ENCODE peak calls at places on chromosome X, in ten cellular contexts. O is hepatocyte; W is SHP77; I is stimulated activated CD4-positive, alpha-beta T cell treated with anti-CD3 and anti-CD28 coated beads, Interleukin-12 subunit alpha, Interleukin-12 subunit beta, amount 100 ng/mL, for 24 hours; U is H4; H is CD8-positive, alpha-beta memory T cell; V is Peyer's patch; Z is head of caudate nucleus; F is GM12864; J is A172. N is an unnamed sample.

GRCh38 chrX:23333842-23334535 is 660 bp upstream of the PTCHD1 start:
- DNase-seq in O (peak), W (no peak), I (no peak), U (peak), H (no peak), V (no peak), Z (peak), F (no peak), J (no peak), N (no peak)

GRCh38 chrX:110665636-110666035 is 130.0 kb downstream of the CHRDL1 start:
- DNase-seq in O (peak), W (peak), I (no peak), U (peak), H (no peak), V (no peak), Z (peak), F (no peak), J (peak), N (no peak)

GRCh38 chrX:122943918-122944317 is 240.2 kb upstream of the GRIA3 start:
- DNase-seq in O (no peak), W (no peak), I (no peak), U (peak), H (no peak), V (no peak), Z (no peak), F (no peak), J (peak), N (no peak)

GRCh38 chrX:12011075-12011474 is 127.2 kb upstream of the FRMPD4 start:
- DNase-seq in O (no peak), W (no peak), I (no peak), U (peak), H (no peak), V (no peak), Z (no peak), F (no peak), J (peak), N (no peak)

GRCh38 chrX:153669174-153669890 is 4.3 kb downstream of the PNCK start:
- DNase-seq in O (no peak), W (no peak), I (no peak), U (no peak), H (peak), V (no peak), Z (no peak), F (no peak), J (peak), N (no peak)

GRCh38 chrX:147890766-147891165 is 21.0 kb upstream of the FMR1 start:
- DNase-seq in O (no peak), W (no peak), I (no peak), U (no peak), H (no peak), V (no peak), Z (no peak), F (no peak), J (no peak), N (no peak)

GRCh38 chrX:149871940-149872339 is 9.0 kb upstream of the MAGEA8 start:
- DNase-seq in O (peak), W (no peak), I (peak), U (no peak), H (peak), V (no peak), Z (no peak), F (peak), J (peak), N (no peak)

GRCh38 chrX:31091819-31092218 is 20.0 kb upstream of the FTHL17 start:
- DNase-seq in O (no peak), W (no peak), I (no peak), U (no peak), H (no peak), V (no peak), Z (no peak), F (no peak), J (no peak), N (no peak)

GRCh38 chrX:10906861-10907260 is 204.3 kb upstream of the HCCS start:
- DNase-seq in O (no peak), W (no peak), I (no peak), U (no peak), H (no peak), V (no peak), Z (no peak), F (no peak), J (no peak), N (no peak)

GRCh38 chrX:47206316-47206715 is 12.2 kb upstream of the CDK16 start:
- DNase-seq in O (no peak), W (no peak), I (no peak), U (no peak), H (no peak), V (no peak), Z (no peak), F (no peak), J (peak), N (no peak)

GRCh38 chrX:118965395-118965794 is 9.0 kb upstream of the LONRF3 start:
- DNase-seq in O (no peak), W (no peak), I (no peak), U (no peak), H (no peak), V (no peak), Z (no peak), F (no peak), J (no peak), N (no peak)

GRCh38 chrX:120790118-120790517 is 85.5 kb downstream of the CT47B1 start:
- DNase-seq in O (peak), W (peak), I (no peak), U (peak), H (peak), V (no peak), Z (no peak), F (peak), J (peak), N (no peak)

GRCh38 chrX:147914609-147915008 is 2.9 kb downstream of the FMR1 start:
- DNase-seq in O (no peak), W (no peak), I (no peak), U (no peak), H (no peak), V (no peak), Z (no peak), F (no peak), J (no peak), N (no peak)

GRCh38 chrX:86806786-86807185 is 658.5 kb downstream of the DACH2 start:
- DNase-seq in O (peak), W (no peak), I (no peak), U (peak), H (no peak), V (no peak), Z (no peak), F (no peak), J (no peak), N (no peak)

GRCh38 chrX:8289523-8289922 is 118.5 kb upstream of the VCX2 start:
- DNase-seq in O (no peak), W (no peak), I (no peak), U (peak), H (no peak), V (no peak), Z (no peak), F (no peak), J (no peak), N (no peak)

GRCh38 chrX:110287605-110288004 is 30.3 kb downstream of the AMMECR1 start:
- DNase-seq in O (no peak), W (no peak), I (no peak), U (peak), H (no peak), V (no peak), Z (no peak), F (no peak), J (no peak), N (no peak)

N was measured in esophagus muscularis mucosa.